ENCODE peak calls at places on chromosomes 7 and 10, in four cellular contexts. B is fibroblast of the aortic adventitia; J is CD8-positive, alpha-beta T cell; K is ovary. Z is an unnamed sample.

GRCh38 chr10:69685802-69686585 is 55.9 kb downstream of the FAM241B start:
- DNase-seq in B (no peak), J (no peak), K (peak), Z (no peak)

GRCh38 chr10:29634764-29635625 is at the start of gene SVIL:
- DNase-seq in B (peak), K (peak), J (no peak), Z (no peak)

GRCh38 chr10:8069627-8070026 is 15.1 kb downstream of the GATA3 start:
- DNase-seq in K (no peak), B (no peak), J (no peak), Z (no peak)

GRCh38 chr10:28839600-28840007 is 162.3 kb downstream of the BAMBI start:
- DNase-seq in J (no peak), K (no peak), B (peak), Z (no peak)

GRCh38 chr10:113991091-113991860 is 52.4 kb upstream of the ADRB1 start:
- DNase-seq in K (no peak), J (no peak), B (no peak), Z (peak)

GRCh38 chr10:15742831-15743230 is 23.1 kb upstream of the ITGA8 start:
- DNase-seq in J (no peak), B (no peak), K (no peak), Z (no peak)

GRCh38 chr10:113020838-113021237 is 70.8 kb downstream of the TCF7L2 start:
- DNase-seq in J (no peak), K (no peak), B (no peak), Z (no peak)

GRCh38 chr7:76325092-76325491 is 22.6 kb downstream of the HSPB1 start:
- DNase-seq in B (no peak), J (no peak), K (no peak), Z (no peak)

GRCh38 chr7:91326516-91327209 is 62.4 kb downstream of the FZD1 start:
- DNase-seq in J (no peak), B (no peak), K (no peak), Z (no peak)

GRCh38 chr10:5441106-5441505 is 28.7 kb downstream of the NET1 start:
- DNase-seq in J (no peak), K (no peak), B (no peak), Z (no peak)

GRCh38 chr10:5442990-5443370 is 30.6 kb downstream of the NET1 start:
- DNase-seq in B (no peak), J (no peak), K (no peak), Z (no peak)

GRCh38 chr10:5440206-5440605 is 27.8 kb downstream of the NET1 start:
- DNase-seq in K (no peak), B (no peak), J (no peak), Z (no peak)

GRCh38 chr10:5443429-5443828 is 31.1 kb downstream of the NET1 start:
- DNase-seq in B (no peak), K (no peak), J (no peak), Z (peak)

GRCh38 chr10:5442056-5442989 is 30.0 kb downstream of the NET1 start:
- DNase-seq in K (no peak), J (peak), B (peak), Z (peak)
- TF ChIP-seq CTCF in K (peak), J (peak), B (peak), Z (peak)

DNA sequence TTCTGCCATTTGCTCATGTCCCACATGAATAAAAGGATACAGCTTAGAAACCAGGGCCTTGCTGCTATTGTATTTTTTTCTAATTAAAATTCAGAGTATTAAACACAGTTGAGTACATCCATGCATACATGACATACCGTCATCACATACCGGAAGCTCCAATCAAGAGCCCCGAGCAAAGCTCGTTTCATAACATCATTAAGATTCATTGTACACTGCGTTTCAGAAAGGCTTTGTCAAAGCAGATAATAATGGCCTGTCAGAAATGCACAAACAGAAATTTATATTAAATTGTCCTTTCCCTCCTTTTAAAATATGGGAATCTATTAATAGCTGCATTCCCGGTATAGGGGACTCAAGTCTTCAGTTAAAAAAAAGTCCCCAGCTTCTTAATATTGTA is 103.4 kb downstream of the PRTFDC1 start:
- DNase-seq in J (no peak), K (no peak), B (no peak), Z (no peak)
- H3K4me3 ChIP-seq in J (no peak), K (no peak), B (no peak), Z (no peak)

GRCh38 chr7:64945776-64946175 is 42.7 kb downstream of the ZNF273 start:
- DNase-seq in B (no peak), J (no peak), K (no peak), Z (no peak)

GRCh38 chr7:64947252-64948000 is 43.4 kb downstream of the ZNF117 start:
- DNase-seq in K (no peak), J (no peak), B (no peak), Z (no peak)

GRCh38 chr7:64951250-64951848 is 39.5 kb downstream of the ZNF117 start:
- DNase-seq in B (peak), K (no peak), J (no peak), Z (no peak)

GRCh38 chr7:64945481-64945756 is 42.3 kb downstream of the ZNF273 start:
- DNase-seq in K (no peak), B (no peak), J (no peak), Z (no peak)

DNA sequence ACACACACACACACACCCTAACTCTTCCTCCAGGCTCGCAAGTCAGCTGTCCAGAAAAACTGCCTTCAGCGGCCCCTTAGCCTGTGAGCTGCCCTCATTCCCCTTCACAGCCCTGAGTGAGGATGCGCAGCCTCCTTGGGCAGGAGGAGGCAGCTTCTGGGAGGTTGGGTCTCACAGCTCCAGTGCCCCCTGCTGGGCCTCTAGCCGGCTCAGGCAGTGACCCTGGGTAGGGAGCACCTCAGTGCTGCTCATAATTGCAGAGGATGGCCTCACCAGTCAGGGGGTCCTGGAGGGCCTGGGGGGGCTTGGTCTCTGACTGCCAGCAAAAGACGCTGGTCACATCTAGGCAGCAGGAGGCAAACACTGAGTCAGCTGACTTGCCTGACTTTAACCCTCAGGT is 43.7 kb downstream of the ZNF273 start:
- DNase-seq in B (no peak), K (no peak), J (no peak), Z (no peak)
- TF ChIP-seq CTCF in B (no peak), K (no peak), J (no peak), Z (no peak)

DNA sequence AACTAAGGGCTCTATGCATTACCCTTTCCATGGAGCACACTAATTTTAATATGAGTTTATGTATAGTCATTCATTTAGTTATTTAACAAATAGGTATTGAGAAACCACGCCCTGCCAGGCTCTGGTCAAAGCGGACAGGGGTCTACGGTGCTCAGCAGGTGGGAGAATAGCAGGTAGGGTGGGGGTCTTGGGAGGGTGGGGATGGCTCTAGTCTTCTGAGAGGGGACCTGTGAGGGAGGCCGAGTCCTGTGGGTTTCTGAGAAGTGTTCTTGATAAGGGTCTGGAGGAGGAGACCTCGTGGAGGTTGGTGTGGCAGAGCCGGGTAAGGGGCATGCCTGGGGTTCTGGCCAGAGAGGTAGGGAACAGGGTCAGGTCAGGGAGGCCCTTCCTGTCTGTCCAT is 1.1 kb downstream of the WDFY4 start:
- DNase-seq in J (no peak), K (no peak), B (no peak), Z (no peak)
- H3K4me3 ChIP-seq in J (no peak), K (no peak), B (no peak), Z (peak)

DNA sequence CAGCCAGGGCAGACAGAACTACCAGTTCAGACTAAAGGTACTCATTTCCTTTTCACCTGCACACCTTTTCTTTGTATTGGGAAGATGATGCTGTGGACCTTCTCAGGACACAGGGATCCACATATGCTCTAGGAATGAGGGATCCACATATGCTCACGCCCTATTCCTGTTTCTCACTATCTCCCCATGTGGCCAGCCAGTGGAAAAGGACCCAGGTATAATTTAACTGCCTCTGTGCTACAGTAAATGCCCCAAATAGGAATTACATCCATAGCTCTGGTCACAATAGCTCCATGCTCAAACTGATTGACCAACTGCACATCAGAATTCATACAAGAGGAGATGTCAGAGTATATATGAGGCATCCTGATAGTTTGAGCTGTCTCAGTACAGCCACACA is 43.8 kb downstream of the CTTNBP2 start:
- DNase-seq in J (no peak), K (no peak), B (no peak), Z (no peak)
- TF ChIP-seq CTCF in J (no peak), K (no peak), B (no peak), Z (no peak)

DNA sequence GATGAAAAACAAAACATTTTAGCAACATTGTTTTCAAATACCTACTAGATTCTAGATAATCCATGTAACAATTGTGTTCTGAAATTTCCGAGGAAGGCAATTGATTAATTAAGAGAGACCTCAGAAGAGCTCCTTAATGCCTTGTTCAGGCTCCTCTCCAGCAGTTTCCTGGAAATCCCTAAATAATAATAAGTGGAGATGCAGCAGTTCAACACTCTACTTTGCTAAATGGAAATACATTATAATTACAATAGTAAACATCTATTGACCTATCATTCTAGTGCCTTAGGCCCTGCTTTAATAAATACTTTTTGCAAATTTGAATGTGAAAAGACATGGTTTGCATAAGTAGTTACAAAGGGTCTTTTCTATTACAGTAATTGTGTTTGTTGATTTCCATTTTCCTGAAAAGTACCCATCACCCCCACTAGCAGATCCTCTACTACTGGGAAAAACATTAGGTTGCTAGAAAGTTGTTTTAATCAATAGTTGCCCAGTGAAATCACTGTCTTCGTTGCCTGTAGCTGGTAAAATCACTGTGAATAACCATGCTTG is 186.6 kb upstream of the STK17A start:
- DNase-seq in J (no peak), K (no peak), B (no peak), Z (no peak)
- H3K4me3 ChIP-seq in J (no peak), K (no peak), B (no peak), Z (no peak)

Z was measured in GM06990.